ENCODE peak calls at places on chromosome 17, in five cellular contexts. C is AG09319; U is activated naive CD4-positive, alpha-beta T cell; V is progenitor cell of endocrine pancreas; E is ovary. G is an unnamed sample.
A peak's percentile ranks its signal among the peaks of the same experiment; 100 is the strongest.

GRCh38 chr17:78304549-78305037 is 55.3 kb downstream of the SOCS3 start:
- DNase-seq in V (no peak), C (no peak), E (no peak), U (no peak), G (no peak)

GRCh38 chr17:63838586-63839184 is 3.8 kb downstream of the SMARCD2 start:
- DNase-seq in E (peak; percentile 94), U (no peak), C (peak; percentile 66), V (no peak), G (peak; percentile 87)

GRCh38 chr17:35705230-35705629 is 26.2 kb upstream of the RASL10B start:
- DNase-seq in V (no peak), C (no peak), E (no peak), U (no peak), G (no peak)

GRCh38 chr17:40456396-40456951 is 13.2 kb downstream of the IGFBP4 start:
- DNase-seq in C (no peak), V (no peak), E (no peak), U (no peak), G (peak; percentile 50)

GRCh38 chr17:3534881-3535252 is 22.7 kb downstream of the TRPV3 start:
- DNase-seq in E (peak; percentile 44), U (no peak), V (no peak), C (no peak), G (peak; percentile 64)

GRCh38 chr17:39538875-39539274 is 68.8 kb downstream of the NEUROD2 start:
- DNase-seq in U (no peak), C (no peak), V (no peak), E (no peak), G (no peak)

GRCh38 chr17:57808882-57809281 is 41.0 kb downstream of the MRPS23 start:
- DNase-seq in C (no peak), E (no peak), U (no peak), V (no peak), G (no peak)

GRCh38 chr17:75250009-75250471 is 11.4 kb downstream of the GGA3 start:
- DNase-seq in E (no peak), V (no peak), U (peak; percentile 48), C (no peak), G (peak; percentile 61)

GRCh38 chr17:43849116-43849515 is 2.1 kb downstream of the CD300LG start:
- DNase-seq in U (no peak), C (no peak), E (no peak), V (no peak), G (no peak)

GRCh38 chr17:81397314-81398169 is 2.3 kb downstream of the BAHCC1 start:
- DNase-seq in V (peak; percentile 71), E (no peak), U (no peak), C (no peak), G (peak; percentile 85)

GRCh38 chr17:80413771-80414507 is 1.0 kb upstream of the ENDOV start:
- DNase-seq in C (no peak), U (no peak), V (no peak), E (no peak), G (peak; percentile 27)

GRCh38 chr17:62862251-62862650 is 54.1 kb upstream of the MARCHF10 start:
- DNase-seq in V (no peak), C (no peak), U (no peak), E (no peak), G (no peak)

GRCh38 chr17:7885357-7886226 is 3.0 kb upstream of the CHD3 start:
- DNase-seq in E (peak; percentile 64), U (no peak), C (no peak), V (peak; percentile 38), G (peak; percentile 66)

GRCh38 chr17:37360632-37361031 is 15.2 kb upstream of the C17orf78 start:
- DNase-seq in C (no peak), V (no peak), E (no peak), U (no peak), G (peak; percentile 21)

GRCh38 chr17:79024901-79025737 is 1.1 kb downstream of the C1QTNF1 start:
- DNase-seq in C (no peak), U (no peak), E (no peak), V (no peak), G (peak; percentile 50)

GRCh38 chr17:78817123-78817522 is 23.5 kb downstream of the USP36 start:
- DNase-seq in C (no peak), U (no peak), V (no peak), E (no peak), G (no peak)

GRCh38 chr17:64978138-64978537 is 58.9 kb upstream of the LRRC37A3 start:
- DNase-seq in C (no peak), U (no peak), E (no peak), V (no peak), G (no peak)

GRCh38 chr17:4811471-4811870 is 4.5 kb downstream of the PLD2 start:
- DNase-seq in E (no peak), C (no peak), V (no peak), U (no peak), G (no peak)

GRCh38 chr17:82527893-82528292 is 8.4 kb downstream of the FOXK2 start:
- DNase-seq in C (no peak), E (no peak), V (no peak), U (no peak), G (peak; percentile 60)

GRCh38 chr17:37024181-37024637 is 75.5 kb downstream of the AATF start:
- DNase-seq in C (no peak), V (no peak), U (no peak), E (no peak), G (no peak)

GRCh38 chr17:12047977-12048376 is 27.3 kb downstream of the MAP2K4 start:
- DNase-seq in C (no peak), U (no peak), E (no peak), V (no peak), G (no peak)

GRCh38 chr17:82283208-82283749 is 9.8 kb upstream of the CSNK1D start:
- DNase-seq in C (no peak), U (no peak), E (no peak), V (no peak), G (peak; percentile 84)

GRCh38 chr17:50944054-50944901 is 78.1 kb upstream of the TOB1 start:
- DNase-seq in E (peak; percentile 55), V (peak; percentile 63), C (no peak), U (peak; percentile 24), G (peak; percentile 65)

G was measured in GM23248.